ENCODE peak calls at places on chromosomes 16 and 17, in eight cellular contexts. N is lower lobe of right lung, K is HFFc6, X is GM12878, O is choroid plexus epithelial cell, W is BJ, Q is MCF 10A, V is AG10803. L is an unnamed sample.

GRCh38 chr17:79028496-79029326 is 4.7 kb downstream of the C1QTNF1 start:
- DNase-seq in N (no peak), K (no peak), X (no peak), O (no peak), W (no peak), Q (peak), V (no peak), L (no peak)

GRCh38 chr17:18237461-18237860 is 12.0 kb downstream of the LLGL1 start:
- DNase-seq in N (no peak), K (no peak), X (no peak), O (no peak), W (no peak), Q (no peak), V (no peak), L (no peak)

GRCh38 chr16:80230328-80231117 is 310.3 kb upstream of the DYNLRB2 start:
- DNase-seq in N (no peak), K (no peak), X (no peak), O (no peak), W (no peak), Q (no peak), V (peak), L (no peak)

GRCh38 chr17:82849076-82849945 is 9.5 kb upstream of the ZNF750 start:
- DNase-seq in N (no peak), K (no peak), X (no peak), O (no peak), W (no peak), Q (no peak), V (no peak), L (no peak)

GRCh38 chr17:835263-835662 is 53.1 kb downstream of the MRM3 start:
- DNase-seq in N (no peak), K (peak), X (no peak), O (peak), W (peak), Q (no peak), V (peak), L (no peak)

GRCh38 chr16:12178251-12178990 is 201.9 kb downstream of the SNX29 start:
- DNase-seq in N (no peak), K (no peak), X (no peak), O (peak), W (no peak), Q (no peak), V (peak), L (no peak)

GRCh38 chr17:21351366-21352065 is 24.6 kb upstream of the KCNJ12 start:
- DNase-seq in N (peak), K (no peak), X (no peak), O (no peak), W (no peak), Q (no peak), V (no peak), L (no peak)

GRCh38 chr16:13441675-13442074 is 478.3 kb upstream of the ERCC4 start:
- DNase-seq in N (no peak), K (no peak), X (no peak), O (no peak), W (no peak), Q (no peak), V (no peak), L (no peak)

GRCh38 chr16:59392911-59393310 is 658.8 kb upstream of the GOT2 start:
- DNase-seq in N (no peak), K (no peak), X (no peak), O (peak), W (no peak), Q (no peak), V (peak), L (no peak)

GRCh38 chr17:50861822-50862528 is 4.2 kb downstream of the TOB1 start:
- DNase-seq in N (no peak), K (no peak), X (no peak), O (no peak), W (no peak), Q (no peak), V (peak), L (no peak)

GRCh38 chr17:81494984-81495383 is 17.6 kb downstream of the ACTG1 start:
- DNase-seq in N (no peak), K (no peak), X (no peak), O (peak), W (no peak), Q (no peak), V (no peak), L (no peak)

GRCh38 chr17:78998311-78999055 is 11.1 kb downstream of the CANT1 start:
- DNase-seq in N (no peak), K (no peak), X (no peak), O (no peak), W (no peak), Q (no peak), V (no peak), L (no peak)

GRCh38 chr17:74879308-74879707 is 6.5 kb upstream of the FDXR start:
- DNase-seq in N (no peak), K (no peak), X (no peak), O (no peak), W (no peak), Q (no peak), V (no peak), L (no peak)

GRCh38 chr16:57475711-57476339 is 10.5 kb downstream of the DOK4 start:
- DNase-seq in N (peak), K (no peak), X (no peak), O (peak), W (no peak), Q (no peak), V (no peak), L (no peak)

GRCh38 chr17:6172642-6173330 is 102.6 kb downstream of the WSCD1 start:
- DNase-seq in N (no peak), K (no peak), X (no peak), O (no peak), W (no peak), Q (no peak), V (no peak), L (no peak)

GRCh38 chr16:74297296-74297665 is 667 bp downstream of the PSMD7 start:
- DNase-seq in N (no peak), K (no peak), X (no peak), O (peak), W (no peak), Q (peak), V (peak), L (no peak)

GRCh38 chr16:77585379-77585778 is 136.9 kb upstream of the NUDT7 start:
- DNase-seq in N (no peak), K (no peak), X (no peak), O (peak), W (no peak), Q (peak), V (no peak), L (no peak)

GRCh38 chr17:66255112-66255511 is 25.9 kb upstream of the APOH start:
- DNase-seq in N (no peak), K (peak), X (no peak), O (peak), W (no peak), Q (peak), V (peak), L (no peak)

GRCh38 chr17:71530227-71530626 is 590.6 kb upstream of the SOX9 start:
- DNase-seq in N (no peak), K (no peak), X (no peak), O (no peak), W (no peak), Q (peak), V (peak), L (no peak)

GRCh38 chr17:74759243-74759801 is 10.9 kb downstream of the NHERF1 start:
- DNase-seq in N (no peak), K (no peak), X (no peak), O (no peak), W (no peak), Q (no peak), V (no peak), L (no peak)

GRCh38 chr16:48503779-48504178 is 106.2 kb downstream of the N4BP1 start:
- DNase-seq in N (no peak), K (peak), X (no peak), O (peak), W (no peak), Q (no peak), V (peak), L (peak)

GRCh38 chr17:42167807-42168206 is 13.0 kb upstream of the RAB5C start:
- DNase-seq in N (no peak), K (no peak), X (no peak), O (no peak), W (no peak), Q (no peak), V (no peak), L (no peak)

GRCh38 chr17:66524848-66525247 is 222.4 kb downstream of the PRKCA start:
- DNase-seq in N (no peak), K (no peak), X (no peak), O (no peak), W (no peak), Q (no peak), V (no peak), L (peak)

GRCh38 chr16:49788505-49788904 is 67.4 kb downstream of the ZNF423 start:
- DNase-seq in N (no peak), K (no peak), X (no peak), O (no peak), W (no peak), Q (no peak), V (no peak), L (no peak)

GRCh38 chr16:49276646-49277385 is 4.8 kb downstream of the CBLN1 start:
- DNase-seq in N (no peak), K (no peak), X (no peak), O (no peak), W (no peak), Q (no peak), V (no peak), L (no peak)

GRCh38 chr17:266701-267656 is 85.5 kb upstream of the DOC2B start:
- DNase-seq in N (peak), K (no peak), X (no peak), O (peak), W (no peak), Q (no peak), V (no peak), L (peak)

GRCh38 chr17:76995352-76996105 is 127.3 kb downstream of the MGAT5B start:
- DNase-seq in N (no peak), K (no peak), X (no peak), O (no peak), W (no peak), Q (no peak), V (no peak), L (no peak)

GRCh38 chr17:17495448-17496188 is 577 bp downstream of the RASD1 start:
- DNase-seq in N (peak), K (no peak), X (no peak), O (peak), W (no peak), Q (no peak), V (peak), L (no peak)

GRCh38 chr17:80761421-80761871 is 216.8 kb downstream of the RPTOR start:
- DNase-seq in N (no peak), K (peak), X (no peak), O (peak), W (no peak), Q (peak), V (peak), L (no peak)

GRCh38 chr16:50491516-50491915 is 56.7 kb upstream of the NKD1 start:
- DNase-seq in N (no peak), K (no peak), X (no peak), O (no peak), W (no peak), Q (no peak), V (no peak), L (no peak)

GRCh38 chr17:17051791-17052461 is 9.7 kb downstream of the MPRIP start:
- DNase-seq in N (peak), K (no peak), X (no peak), O (no peak), W (no peak), Q (no peak), V (peak), L (no peak)

GRCh38 chr17:78038748-78039288 is 80.3 kb downstream of the TNRC6C start:
- DNase-seq in N (no peak), K (no peak), X (no peak), O (no peak), W (no peak), Q (peak), V (no peak), L (no peak)

GRCh38 chr16:30354423-30355143 is 525 bp downstream of the CD2BP2 start:
- DNase-seq in N (peak), K (no peak), X (no peak), O (no peak), W (no peak), Q (no peak), V (no peak), L (no peak)

GRCh38 chr16:30353438-30354129 is 1.5 kb downstream of the CD2BP2 start:
- DNase-seq in N (peak), K (no peak), X (no peak), O (no peak), W (no peak), Q (no peak), V (no peak), L (no peak)

GRCh38 chr16:30351001-30351441 is 4.1 kb downstream of the CD2BP2 start:
- DNase-seq in N (no peak), K (no peak), X (no peak), O (no peak), W (no peak), Q (no peak), V (no peak), L (no peak)

GRCh38 chr16:30351586-30352419 is 3.3 kb downstream of the CD2BP2 start:
- DNase-seq in N (peak), K (peak), X (no peak), O (peak), W (no peak), Q (peak), V (peak), L (no peak)

DNA sequence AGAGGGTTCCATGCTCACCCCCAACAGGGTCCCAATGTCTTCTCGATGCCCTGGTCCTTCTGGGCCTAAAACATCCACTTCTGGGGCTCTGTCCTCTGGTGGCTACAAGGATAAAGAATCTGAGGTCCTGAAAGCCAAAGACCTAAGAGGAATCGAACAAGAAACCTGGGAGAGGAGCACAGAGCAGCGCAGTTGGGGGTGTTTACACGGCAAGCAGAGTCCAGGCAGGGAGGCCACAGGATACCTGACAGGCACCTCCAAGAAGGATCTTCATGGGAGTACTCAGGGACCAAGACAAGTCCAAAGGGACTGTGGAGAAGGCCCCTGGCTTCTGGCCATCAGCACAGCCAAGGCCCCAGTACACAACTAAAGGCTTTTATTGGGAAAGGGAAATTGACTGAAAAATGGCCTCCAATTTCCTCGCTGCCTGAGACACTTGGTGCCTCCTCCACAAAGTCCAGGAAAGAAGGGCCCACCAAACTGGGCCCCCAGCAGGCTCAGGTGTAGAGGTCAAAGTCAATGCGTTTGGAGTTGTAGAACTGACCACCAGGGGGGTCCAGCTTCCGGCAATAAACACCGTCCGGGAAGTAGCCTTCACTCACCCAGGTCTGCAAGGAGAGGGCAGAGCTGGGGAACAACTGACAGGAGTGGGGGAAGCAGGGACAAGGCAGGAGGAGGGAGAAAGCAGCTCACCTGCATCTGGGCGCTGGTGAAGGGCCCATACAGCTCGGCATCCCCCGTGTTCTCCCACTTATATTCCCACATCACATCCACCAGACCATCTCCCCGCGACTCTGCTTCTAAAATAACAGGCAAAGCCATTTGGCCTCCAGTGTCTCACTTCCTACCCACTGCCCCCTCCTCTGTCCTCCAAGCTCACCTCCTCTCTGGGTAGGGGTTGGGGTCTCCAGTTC is 2.4 kb downstream of the CD2BP2 start:
- DNase-seq in N (peak), K (no peak), X (no peak), O (no peak), W (no peak), Q (no peak), V (no peak), L (no peak)
- TF ChIP-seq CTCF in N (no peak), K (peak), X (peak), O (peak), W (peak), Q (no peak), V (no peak), L (peak)

GRCh38 chr17:19714542-19715411 is 1.6 kb downstream of the SLC47A2 start:
- DNase-seq in N (no peak), K (no peak), X (no peak), O (no peak), W (no peak), Q (no peak), V (no peak), L (no peak)

GRCh38 chr17:19713901-19714361 is 2.5 kb downstream of the SLC47A2 start:
- DNase-seq in N (no peak), K (no peak), X (no peak), O (no peak), W (no peak), Q (no peak), V (no peak), L (no peak)

GRCh38 chr17:19716108-19717030 is at the start of gene SLC47A2:
- DNase-seq in N (no peak), K (no peak), X (no peak), O (no peak), W (no peak), Q (peak), V (no peak), L (no peak)

GRCh38 chr17:19712436-19713004 is 3.9 kb downstream of the SLC47A2 start:
- DNase-seq in N (no peak), K (no peak), X (no peak), O (no peak), W (no peak), Q (no peak), V (no peak), L (no peak)

DNA sequence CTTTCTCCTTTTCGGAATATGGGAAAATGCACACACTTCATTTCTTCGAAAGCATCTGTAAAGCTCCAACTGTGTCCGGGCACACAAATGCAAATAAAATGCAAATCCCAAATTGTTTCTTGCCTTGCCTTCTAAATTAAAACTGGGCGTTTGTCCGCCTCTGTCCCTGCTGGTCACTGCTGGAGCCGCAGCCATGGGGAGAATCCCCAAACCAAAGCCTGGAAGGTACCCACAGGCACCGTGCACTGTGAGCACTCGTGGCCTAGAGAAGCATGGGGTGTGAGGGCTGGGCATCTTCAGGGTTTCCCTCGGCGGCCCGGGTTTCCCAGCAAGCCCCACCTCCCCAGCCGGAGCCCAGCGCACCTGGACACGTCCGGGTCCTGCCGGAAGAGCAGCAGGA is 2.9 kb downstream of the SLC47A2 start:
- DNase-seq in N (no peak), K (no peak), X (no peak), O (no peak), W (no peak), Q (no peak), V (no peak), L (no peak)
- TF ChIP-seq CTCF in N (no peak), K (peak), X (no peak), O (peak), W (peak), Q (no peak), V (peak), L (no peak)

GRCh38 chr16:23353440-23353839 is 51.3 kb downstream of the SCNN1B start:
- DNase-seq in N (no peak), K (no peak), X (no peak), O (no peak), W (no peak), Q (no peak), V (no peak), L (no peak)

GRCh38 chr16:23345237-23345636 is 43.1 kb downstream of the SCNN1B start:
- DNase-seq in N (no peak), K (no peak), X (no peak), O (no peak), W (no peak), Q (no peak), V (no peak), L (no peak)

GRCh38 chr16:23343643-23344612 is 41.8 kb downstream of the SCNN1B start:
- DNase-seq in N (no peak), K (no peak), X (no peak), O (no peak), W (no peak), Q (no peak), V (no peak), L (no peak)

GRCh38 chr16:23351360-23351759 is 49.3 kb downstream of the SCNN1B start:
- DNase-seq in N (no peak), K (no peak), X (no peak), O (no peak), W (no peak), Q (no peak), V (no peak), L (no peak)

GRCh38 chr16:23348579-23349469 is 46.7 kb downstream of the SCNN1B start:
- DNase-seq in N (no peak), K (no peak), X (no peak), O (no peak), W (no peak), Q (no peak), V (no peak), L (no peak)
- TF ChIP-seq CTCF in N (no peak), K (no peak), X (peak), O (peak), W (peak), Q (no peak), V (peak), L (peak)

DNA sequence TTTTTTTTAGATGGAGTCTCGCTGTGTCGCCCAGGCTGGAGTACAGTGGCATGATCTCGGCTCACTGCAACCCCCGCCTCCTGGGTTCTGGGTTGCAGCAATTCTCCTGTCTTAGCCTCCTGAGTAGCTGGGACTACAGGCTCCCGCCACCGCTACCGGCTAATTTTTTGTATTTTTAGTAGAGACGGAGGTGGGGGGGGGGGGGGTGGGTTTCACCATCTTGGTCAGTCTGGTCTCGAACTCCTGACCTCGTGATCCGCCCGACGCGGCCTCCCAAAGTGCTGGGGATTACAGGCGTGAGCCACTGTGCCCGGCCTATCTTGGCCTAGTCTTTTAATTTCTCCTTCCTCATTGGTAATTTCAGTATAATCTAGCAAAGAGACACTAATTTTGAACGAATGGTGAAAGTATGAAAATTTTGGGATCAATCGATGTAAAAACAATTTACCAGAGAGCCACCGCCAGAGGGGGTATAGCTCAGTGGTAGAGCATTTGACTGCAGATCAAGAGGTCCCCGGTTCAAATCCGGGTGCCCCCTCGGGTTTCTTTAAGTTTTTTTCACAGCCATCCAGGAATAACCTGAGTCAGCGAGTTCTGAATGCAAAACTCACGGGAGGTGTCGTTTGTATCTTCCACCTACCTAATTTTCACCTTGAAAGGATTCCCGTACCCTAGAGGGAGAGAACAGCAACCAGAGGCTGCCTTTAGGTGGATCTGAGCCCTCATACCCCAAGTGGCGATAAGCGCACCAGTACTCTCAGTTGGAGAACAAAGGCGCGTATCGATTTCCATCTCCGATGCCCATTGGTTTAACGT is 2.5 kb upstream of the LASP1 start:
- DNase-seq in N (no peak), K (peak), X (peak), O (peak), W (no peak), Q (peak), V (peak), L (no peak)
- TF ChIP-seq CTCF in N (peak), K (peak), X (no peak), O (peak), W (no peak), Q (no peak), V (peak), L (peak)